ENCODE peak calls at places on chromosome 19, in five cellular contexts. One of them, this sample, is unnamed.
A peak's percentile ranks its signal among the peaks of the same experiment; 100 is the strongest.

GRCh38 chr19:49689133-49690072 is at the start of gene ADM5:
- DNase-seq in stimulated activated CD8-positive, alpha-beta memory T cell treated with anti-CD3 and anti-CD28 coated beads, Interleukin-7, amount 100 ng/mL, for 1 hour: no peak
- DNase-seq in astrocyte: no peak
- DNase-seq in choroid plexus epithelial cell: no peak
- DNase-seq in EH: peak; percentile 28
- DNase-seq in this sample: peak; percentile 88

GRCh38 chr19:15640294-15640903 is at the start of gene CYP4F3:
- DNase-seq in stimulated activated CD8-positive, alpha-beta memory T cell treated with anti-CD3 and anti-CD28 coated beads, Interleukin-7, amount 100 ng/mL, for 1 hour: no peak
- DNase-seq in astrocyte: no peak
- DNase-seq in choroid plexus epithelial cell: no peak
- DNase-seq in EH: no peak
- DNase-seq in this sample: peak; percentile 30

GRCh38 chr19:38223617-38224013 is 407 bp downstream of the DPF1 start:
- DNase-seq in stimulated activated CD8-positive, alpha-beta memory T cell treated with anti-CD3 and anti-CD28 coated beads, Interleukin-7, amount 100 ng/mL, for 1 hour: no peak
- DNase-seq in astrocyte: no peak
- DNase-seq in choroid plexus epithelial cell: no peak
- DNase-seq in EH: no peak
- DNase-seq in this sample: no peak

GRCh38 chr19:35314858-35315470 is 14.0 kb upstream of the CD22 start:
- DNase-seq in stimulated activated CD8-positive, alpha-beta memory T cell treated with anti-CD3 and anti-CD28 coated beads, Interleukin-7, amount 100 ng/mL, for 1 hour: no peak
- DNase-seq in astrocyte: no peak
- DNase-seq in choroid plexus epithelial cell: no peak
- DNase-seq in EH: no peak
- DNase-seq in this sample: no peak

GRCh38 chr19:16153582-16154336 is 10.3 kb downstream of the HSH2D start:
- DNase-seq in stimulated activated CD8-positive, alpha-beta memory T cell treated with anti-CD3 and anti-CD28 coated beads, Interleukin-7, amount 100 ng/mL, for 1 hour: no peak
- DNase-seq in astrocyte: no peak
- DNase-seq in choroid plexus epithelial cell: no peak
- DNase-seq in EH: no peak
- DNase-seq in this sample: no peak

GRCh38 chr19:1010586-1011510 is 10.1 kb downstream of the TMEM259 start:
- DNase-seq in stimulated activated CD8-positive, alpha-beta memory T cell treated with anti-CD3 and anti-CD28 coated beads, Interleukin-7, amount 100 ng/mL, for 1 hour: no peak
- DNase-seq in astrocyte: no peak
- DNase-seq in choroid plexus epithelial cell: no peak
- DNase-seq in EH: no peak
- DNase-seq in this sample: no peak

GRCh38 chr19:16377521-16377920 is 52.9 kb downstream of the KLF2 start:
- DNase-seq in stimulated activated CD8-positive, alpha-beta memory T cell treated with anti-CD3 and anti-CD28 coated beads, Interleukin-7, amount 100 ng/mL, for 1 hour: no peak
- DNase-seq in astrocyte: no peak
- DNase-seq in choroid plexus epithelial cell: no peak
- DNase-seq in EH: no peak
- DNase-seq in this sample: peak; percentile 22

GRCh38 chr19:47257411-47258169 is 1.3 kb downstream of the CCDC9 start:
- DNase-seq in stimulated activated CD8-positive, alpha-beta memory T cell treated with anti-CD3 and anti-CD28 coated beads, Interleukin-7, amount 100 ng/mL, for 1 hour: no peak
- DNase-seq in astrocyte: no peak
- DNase-seq in choroid plexus epithelial cell: no peak
- DNase-seq in EH: no peak
- DNase-seq in this sample: no peak

GRCh38 chr19:2140193-2140545 is 11.2 kb downstream of the AP3D1 start:
- DNase-seq in stimulated activated CD8-positive, alpha-beta memory T cell treated with anti-CD3 and anti-CD28 coated beads, Interleukin-7, amount 100 ng/mL, for 1 hour: no peak
- DNase-seq in astrocyte: no peak
- DNase-seq in choroid plexus epithelial cell: no peak
- DNase-seq in EH: no peak
- DNase-seq in this sample: no peak

GRCh38 chr19:15556634-15557181 is 48.4 kb downstream of the CYP4F22 start:
- DNase-seq in stimulated activated CD8-positive, alpha-beta memory T cell treated with anti-CD3 and anti-CD28 coated beads, Interleukin-7, amount 100 ng/mL, for 1 hour: no peak
- DNase-seq in astrocyte: no peak
- DNase-seq in choroid plexus epithelial cell: no peak
- DNase-seq in EH: no peak
- DNase-seq in this sample: no peak

GRCh38 chr19:38015216-38015615 is 108.2 kb downstream of the SIPA1L3 start:
- DNase-seq in stimulated activated CD8-positive, alpha-beta memory T cell treated with anti-CD3 and anti-CD28 coated beads, Interleukin-7, amount 100 ng/mL, for 1 hour: no peak
- DNase-seq in astrocyte: no peak
- DNase-seq in choroid plexus epithelial cell: no peak
- DNase-seq in EH: no peak
- DNase-seq in this sample: no peak

GRCh38 chr19:571127-571974 is 1.0 kb upstream of the BSG start:
- DNase-seq in stimulated activated CD8-positive, alpha-beta memory T cell treated with anti-CD3 and anti-CD28 coated beads, Interleukin-7, amount 100 ng/mL, for 1 hour: no peak
- DNase-seq in astrocyte: peak; percentile 43
- DNase-seq in choroid plexus epithelial cell: peak; percentile 47
- DNase-seq in EH: peak; percentile 47
- DNase-seq in this sample: no peak

GRCh38 chr19:52102782-52103181 is 7.2 kb upstream of the ZNF841 start:
- DNase-seq in stimulated activated CD8-positive, alpha-beta memory T cell treated with anti-CD3 and anti-CD28 coated beads, Interleukin-7, amount 100 ng/mL, for 1 hour: no peak
- DNase-seq in astrocyte: no peak
- DNase-seq in choroid plexus epithelial cell: no peak
- DNase-seq in EH: no peak
- DNase-seq in this sample: no peak

GRCh38 chr19:2624537-2625091 is 77.9 kb downstream of the GNG7 start:
- DNase-seq in stimulated activated CD8-positive, alpha-beta memory T cell treated with anti-CD3 and anti-CD28 coated beads, Interleukin-7, amount 100 ng/mL, for 1 hour: no peak
- DNase-seq in astrocyte: no peak
- DNase-seq in choroid plexus epithelial cell: no peak
- DNase-seq in EH: no peak
- DNase-seq in this sample: no peak

GRCh38 chr19:29858000-29858596 is 46.3 kb downstream of the CCNE1 start:
- DNase-seq in stimulated activated CD8-positive, alpha-beta memory T cell treated with anti-CD3 and anti-CD28 coated beads, Interleukin-7, amount 100 ng/mL, for 1 hour: no peak
- DNase-seq in astrocyte: no peak
- DNase-seq in choroid plexus epithelial cell: no peak
- DNase-seq in EH: peak; percentile 18
- DNase-seq in this sample: no peak

GRCh38 chr19:56491399-56491798 is 14.3 kb upstream of the ZNF667 start:
- DNase-seq in stimulated activated CD8-positive, alpha-beta memory T cell treated with anti-CD3 and anti-CD28 coated beads, Interleukin-7, amount 100 ng/mL, for 1 hour: no peak
- DNase-seq in astrocyte: peak; percentile 27
- DNase-seq in choroid plexus epithelial cell: peak; percentile 29
- DNase-seq in EH: no peak
- DNase-seq in this sample: no peak

GRCh38 chr19:19540707-19541515 is 2.8 kb downstream of the CILP2 start:
- DNase-seq in stimulated activated CD8-positive, alpha-beta memory T cell treated with anti-CD3 and anti-CD28 coated beads, Interleukin-7, amount 100 ng/mL, for 1 hour: peak; percentile 51
- DNase-seq in astrocyte: no peak
- DNase-seq in choroid plexus epithelial cell: peak; percentile 50
- DNase-seq in EH: peak; percentile 60
- DNase-seq in this sample: peak; percentile 30

GRCh38 chr19:19064811-19065745 is 1.3 kb downstream of the SLC25A42 start:
- DNase-seq in stimulated activated CD8-positive, alpha-beta memory T cell treated with anti-CD3 and anti-CD28 coated beads, Interleukin-7, amount 100 ng/mL, for 1 hour: no peak
- DNase-seq in astrocyte: no peak
- DNase-seq in choroid plexus epithelial cell: peak; percentile 22
- DNase-seq in EH: peak; percentile 14
- DNase-seq in this sample: peak; percentile 48

GRCh38 chr19:35542209-35542608 is 3.2 kb upstream of the TMEM147 start:
- DNase-seq in stimulated activated CD8-positive, alpha-beta memory T cell treated with anti-CD3 and anti-CD28 coated beads, Interleukin-7, amount 100 ng/mL, for 1 hour: no peak
- DNase-seq in astrocyte: no peak
- DNase-seq in choroid plexus epithelial cell: no peak
- DNase-seq in EH: no peak
- DNase-seq in this sample: no peak

GRCh38 chr19:3450796-3451411 is 29.4 kb downstream of the SMIM24 start:
- DNase-seq in stimulated activated CD8-positive, alpha-beta memory T cell treated with anti-CD3 and anti-CD28 coated beads, Interleukin-7, amount 100 ng/mL, for 1 hour: no peak
- DNase-seq in astrocyte: peak; percentile 100
- DNase-seq in choroid plexus epithelial cell: peak; percentile 99
- DNase-seq in EH: peak; percentile 100
- DNase-seq in this sample: no peak

GRCh38 chr19:504634-505033 is 2.7 kb upstream of the TPGS1 start:
- DNase-seq in stimulated activated CD8-positive, alpha-beta memory T cell treated with anti-CD3 and anti-CD28 coated beads, Interleukin-7, amount 100 ng/mL, for 1 hour: no peak
- DNase-seq in astrocyte: no peak
- DNase-seq in choroid plexus epithelial cell: no peak
- DNase-seq in EH: no peak
- DNase-seq in this sample: no peak

GRCh38 chr19:2923510-2923909 is 21.3 kb downstream of the ZNF77 start:
- DNase-seq in stimulated activated CD8-positive, alpha-beta memory T cell treated with anti-CD3 and anti-CD28 coated beads, Interleukin-7, amount 100 ng/mL, for 1 hour: no peak
- DNase-seq in astrocyte: peak; percentile 20
- DNase-seq in choroid plexus epithelial cell: peak; percentile 33
- DNase-seq in EH: peak; percentile 51
- DNase-seq in this sample: no peak

GRCh38 chr19:10517760-10518443 is 655 bp upstream of the S1PR5 start:
- DNase-seq in stimulated activated CD8-positive, alpha-beta memory T cell treated with anti-CD3 and anti-CD28 coated beads, Interleukin-7, amount 100 ng/mL, for 1 hour: no peak
- DNase-seq in astrocyte: no peak
- DNase-seq in choroid plexus epithelial cell: peak; percentile 15
- DNase-seq in EH: peak; percentile 67
- DNase-seq in this sample: no peak

GRCh38 chr19:54369082-54369691 is 4.5 kb upstream of the LAIR1 start:
- DNase-seq in stimulated activated CD8-positive, alpha-beta memory T cell treated with anti-CD3 and anti-CD28 coated beads, Interleukin-7, amount 100 ng/mL, for 1 hour: no peak
- DNase-seq in astrocyte: no peak
- DNase-seq in choroid plexus epithelial cell: no peak
- DNase-seq in EH: no peak
- DNase-seq in this sample: no peak

GRCh38 chr19:2699413-2700142 is 2.9 kb downstream of the GNG7 start:
- DNase-seq in stimulated activated CD8-positive, alpha-beta memory T cell treated with anti-CD3 and anti-CD28 coated beads, Interleukin-7, amount 100 ng/mL, for 1 hour: no peak
- DNase-seq in astrocyte: no peak
- DNase-seq in choroid plexus epithelial cell: no peak
- DNase-seq in EH: no peak
- DNase-seq in this sample: no peak

GRCh38 chr19:33394006-33394722 is 20.7 kb downstream of the CEBPG start:
- DNase-seq in stimulated activated CD8-positive, alpha-beta memory T cell treated with anti-CD3 and anti-CD28 coated beads, Interleukin-7, amount 100 ng/mL, for 1 hour: no peak
- DNase-seq in astrocyte: peak; percentile 68
- DNase-seq in choroid plexus epithelial cell: peak; percentile 65
- DNase-seq in EH: peak; percentile 85
- DNase-seq in this sample: peak; percentile 39

GRCh38 chr19:48913114-48913513 is 13.0 kb downstream of the NUCB1 start:
- DNase-seq in stimulated activated CD8-positive, alpha-beta memory T cell treated with anti-CD3 and anti-CD28 coated beads, Interleukin-7, amount 100 ng/mL, for 1 hour: no peak
- DNase-seq in astrocyte: no peak
- DNase-seq in choroid plexus epithelial cell: peak; percentile 7
- DNase-seq in EH: no peak
- DNase-seq in this sample: no peak

GRCh38 chr19:46271488-46272197 is 25.2 kb upstream of the HIF3A start:
- DNase-seq in stimulated activated CD8-positive, alpha-beta memory T cell treated with anti-CD3 and anti-CD28 coated beads, Interleukin-7, amount 100 ng/mL, for 1 hour: no peak
- DNase-seq in astrocyte: peak; percentile 99
- DNase-seq in choroid plexus epithelial cell: peak; percentile 94
- DNase-seq in EH: peak; percentile 91
- DNase-seq in this sample: no peak

GRCh38 chr19:48741222-48741999 is 1.0 kb upstream of the RASIP1 start:
- DNase-seq in stimulated activated CD8-positive, alpha-beta memory T cell treated with anti-CD3 and anti-CD28 coated beads, Interleukin-7, amount 100 ng/mL, for 1 hour: no peak
- DNase-seq in astrocyte: no peak
- DNase-seq in choroid plexus epithelial cell: no peak
- DNase-seq in EH: no peak
- DNase-seq in this sample: no peak

GRCh38 chr19:14530005-14530348 is 583 bp downstream of the TECR start:
- DNase-seq in stimulated activated CD8-positive, alpha-beta memory T cell treated with anti-CD3 and anti-CD28 coated beads, Interleukin-7, amount 100 ng/mL, for 1 hour: no peak
- DNase-seq in astrocyte: no peak
- DNase-seq in choroid plexus epithelial cell: no peak
- DNase-seq in EH: no peak
- DNase-seq in this sample: no peak

GRCh38 chr19:50465986-50466771 is 10.1 kb upstream of the EMC10 start:
- DNase-seq in stimulated activated CD8-positive, alpha-beta memory T cell treated with anti-CD3 and anti-CD28 coated beads, Interleukin-7, amount 100 ng/mL, for 1 hour: no peak
- DNase-seq in astrocyte: no peak
- DNase-seq in choroid plexus epithelial cell: no peak
- DNase-seq in EH: peak; percentile 25
- DNase-seq in this sample: no peak

GRCh38 chr19:42634409-42635232 is 39.9 kb upstream of the CEACAM8 start:
- DNase-seq in stimulated activated CD8-positive, alpha-beta memory T cell treated with anti-CD3 and anti-CD28 coated beads, Interleukin-7, amount 100 ng/mL, for 1 hour: no peak
- DNase-seq in astrocyte: no peak
- DNase-seq in choroid plexus epithelial cell: peak; percentile 57
- DNase-seq in EH: peak; percentile 52
- DNase-seq in this sample: no peak

GRCh38 chr19:46221981-46222610 is 7.4 kb upstream of the IGFL1 start:
- DNase-seq in stimulated activated CD8-positive, alpha-beta memory T cell treated with anti-CD3 and anti-CD28 coated beads, Interleukin-7, amount 100 ng/mL, for 1 hour: no peak
- DNase-seq in astrocyte: peak; percentile 63
- DNase-seq in choroid plexus epithelial cell: peak; percentile 33
- DNase-seq in EH: peak; percentile 60
- DNase-seq in this sample: no peak

GRCh38 chr19:15299568-15300409 is 32.5 kb downstream of the BRD4 start:
- DNase-seq in stimulated activated CD8-positive, alpha-beta memory T cell treated with anti-CD3 and anti-CD28 coated beads, Interleukin-7, amount 100 ng/mL, for 1 hour: no peak
- DNase-seq in astrocyte: peak; percentile 73
- DNase-seq in choroid plexus epithelial cell: peak; percentile 66
- DNase-seq in EH: peak; percentile 97
- DNase-seq in this sample: no peak

GRCh38 chr19:49554701-49555181 is 25.6 kb downstream of the NOSIP start:
- DNase-seq in stimulated activated CD8-positive, alpha-beta memory T cell treated with anti-CD3 and anti-CD28 coated beads, Interleukin-7, amount 100 ng/mL, for 1 hour: no peak
- DNase-seq in astrocyte: no peak
- DNase-seq in choroid plexus epithelial cell: no peak
- DNase-seq in EH: no peak
- DNase-seq in this sample: no peak

GRCh38 chr19:677201-677600 is 1.0 kb downstream of the FSTL3 start:
- DNase-seq in stimulated activated CD8-positive, alpha-beta memory T cell treated with anti-CD3 and anti-CD28 coated beads, Interleukin-7, amount 100 ng/mL, for 1 hour: no peak
- DNase-seq in astrocyte: peak; percentile 80
- DNase-seq in choroid plexus epithelial cell: peak; percentile 87
- DNase-seq in EH: peak; percentile 90
- DNase-seq in this sample: peak; percentile 37

GRCh38 chr19:8526345-8527062 is 12.5 kb upstream of the ZNF414 start:
- DNase-seq in stimulated activated CD8-positive, alpha-beta memory T cell treated with anti-CD3 and anti-CD28 coated beads, Interleukin-7, amount 100 ng/mL, for 1 hour: no peak
- DNase-seq in astrocyte: peak; percentile 82
- DNase-seq in choroid plexus epithelial cell: peak; percentile 93
- DNase-seq in EH: peak; percentile 92
- DNase-seq in this sample: peak; percentile 88

GRCh38 chr19:49327878-49328544 is 3.0 kb upstream of the SLC6A16 start:
- DNase-seq in stimulated activated CD8-positive, alpha-beta memory T cell treated with anti-CD3 and anti-CD28 coated beads, Interleukin-7, amount 100 ng/mL, for 1 hour: no peak
- DNase-seq in astrocyte: no peak
- DNase-seq in choroid plexus epithelial cell: peak; percentile 61
- DNase-seq in EH: peak; percentile 45
- DNase-seq in this sample: no peak

GRCh38 chr19:55085923-55086715 is 10.4 kb downstream of the EPS8L1 start:
- DNase-seq in stimulated activated CD8-positive, alpha-beta memory T cell treated with anti-CD3 and anti-CD28 coated beads, Interleukin-7, amount 100 ng/mL, for 1 hour: no peak
- DNase-seq in astrocyte: no peak
- DNase-seq in choroid plexus epithelial cell: no peak
- DNase-seq in EH: no peak
- DNase-seq in this sample: no peak